ENCODE peak calls at places on chromosomes 16 and 17, in six cellular contexts. One of them, this sample, is unnamed.

GRCh38 chr16:4537376-4538066 is 1.1 kb downstream of the CDIP1 start:
- DNase-seq in adrenal gland: no peak
- DNase-seq in T-helper 1 cell: no peak
- DNase-seq in neural progenitor cell: peak; percentile 39
- DNase-seq in activated naive CD8-positive, alpha-beta T cell treated with anti-CD3 and anti-CD28 coated beads, Interleukin-2, amount 50 U/mL, for 24 hours: peak; percentile 11
- DNase-seq in GM23248: peak; percentile 57
- DNase-seq in this sample: no peak

GRCh38 chr16:79278506-79278905 is 322.0 kb downstream of the MAF start:
- DNase-seq in adrenal gland: no peak
- DNase-seq in T-helper 1 cell: peak; percentile 20
- DNase-seq in neural progenitor cell: no peak
- DNase-seq in activated naive CD8-positive, alpha-beta T cell treated with anti-CD3 and anti-CD28 coated beads, Interleukin-2, amount 50 U/mL, for 24 hours: peak; percentile 49
- DNase-seq in GM23248: no peak
- DNase-seq in this sample: no peak

GRCh38 chr16:50202926-50203624 is 50.0 kb downstream of the TENT4B start:
- DNase-seq in adrenal gland: no peak
- DNase-seq in T-helper 1 cell: no peak
- DNase-seq in neural progenitor cell: no peak
- DNase-seq in activated naive CD8-positive, alpha-beta T cell treated with anti-CD3 and anti-CD28 coated beads, Interleukin-2, amount 50 U/mL, for 24 hours: no peak
- DNase-seq in GM23248: peak; percentile 91
- DNase-seq in this sample: peak; percentile 98

GRCh38 chr16:57743886-57744645 is 8.5 kb downstream of the KATNB1 start:
- DNase-seq in adrenal gland: no peak
- DNase-seq in T-helper 1 cell: no peak
- DNase-seq in neural progenitor cell: no peak
- DNase-seq in activated naive CD8-positive, alpha-beta T cell treated with anti-CD3 and anti-CD28 coated beads, Interleukin-2, amount 50 U/mL, for 24 hours: no peak
- DNase-seq in GM23248: no peak
- DNase-seq in this sample: no peak

GRCh38 chr17:48915459-48916282 is 7.5 kb downstream of the UBE2Z start:
- DNase-seq in adrenal gland: peak; percentile 69
- DNase-seq in T-helper 1 cell: peak; percentile 15
- DNase-seq in neural progenitor cell: no peak
- DNase-seq in activated naive CD8-positive, alpha-beta T cell treated with anti-CD3 and anti-CD28 coated beads, Interleukin-2, amount 50 U/mL, for 24 hours: peak; percentile 49
- DNase-seq in GM23248: peak; percentile 96
- DNase-seq in this sample: peak; percentile 84

GRCh38 chr16:49921791-49922456 is 66.0 kb upstream of the ZNF423 start:
- DNase-seq in adrenal gland: peak; percentile 82
- DNase-seq in T-helper 1 cell: peak; percentile 17
- DNase-seq in neural progenitor cell: peak; percentile 86
- DNase-seq in activated naive CD8-positive, alpha-beta T cell treated with anti-CD3 and anti-CD28 coated beads, Interleukin-2, amount 50 U/mL, for 24 hours: peak; percentile 46
- DNase-seq in GM23248: peak; percentile 54
- DNase-seq in this sample: peak; percentile 18

GRCh38 chr17:46047398-46047797 is 48.3 kb downstream of the STH start:
- DNase-seq in adrenal gland: no peak
- DNase-seq in T-helper 1 cell: no peak
- DNase-seq in neural progenitor cell: no peak
- DNase-seq in activated naive CD8-positive, alpha-beta T cell treated with anti-CD3 and anti-CD28 coated beads, Interleukin-2, amount 50 U/mL, for 24 hours: no peak
- DNase-seq in GM23248: no peak
- DNase-seq in this sample: no peak

GRCh38 chr16:17518441-17518840 is 47.7 kb upstream of the XYLT1 start:
- DNase-seq in adrenal gland: no peak
- DNase-seq in T-helper 1 cell: no peak
- DNase-seq in neural progenitor cell: no peak
- DNase-seq in activated naive CD8-positive, alpha-beta T cell treated with anti-CD3 and anti-CD28 coated beads, Interleukin-2, amount 50 U/mL, for 24 hours: no peak
- DNase-seq in GM23248: peak; percentile 72
- DNase-seq in this sample: peak; percentile 22

GRCh38 chr17:29412780-29413565 is 22.8 kb downstream of the TAOK1 start:
- DNase-seq in adrenal gland: peak; percentile 30
- DNase-seq in T-helper 1 cell: no peak
- DNase-seq in neural progenitor cell: no peak
- DNase-seq in activated naive CD8-positive, alpha-beta T cell treated with anti-CD3 and anti-CD28 coated beads, Interleukin-2, amount 50 U/mL, for 24 hours: no peak
- DNase-seq in GM23248: peak; percentile 86
- DNase-seq in this sample: peak; percentile 95

GRCh38 chr16:14186007-14186953 is 115.2 kb downstream of the MRTFB start:
- DNase-seq in adrenal gland: no peak
- DNase-seq in T-helper 1 cell: no peak
- DNase-seq in neural progenitor cell: peak; percentile 74
- DNase-seq in activated naive CD8-positive, alpha-beta T cell treated with anti-CD3 and anti-CD28 coated beads, Interleukin-2, amount 50 U/mL, for 24 hours: no peak
- DNase-seq in GM23248: peak; percentile 86
- DNase-seq in this sample: peak; percentile 83

GRCh38 chr17:48589831-48590602 is at the start of gene HOXB3:
- DNase-seq in adrenal gland: no peak
- DNase-seq in T-helper 1 cell: no peak
- DNase-seq in neural progenitor cell: no peak
- DNase-seq in activated naive CD8-positive, alpha-beta T cell treated with anti-CD3 and anti-CD28 coated beads, Interleukin-2, amount 50 U/mL, for 24 hours: no peak
- DNase-seq in GM23248: no peak
- DNase-seq in this sample: peak; percentile 88

GRCh38 chr16:27678955-27679354 is 129.0 kb downstream of the KATNIP start:
- DNase-seq in adrenal gland: no peak
- DNase-seq in T-helper 1 cell: no peak
- DNase-seq in neural progenitor cell: no peak
- DNase-seq in activated naive CD8-positive, alpha-beta T cell treated with anti-CD3 and anti-CD28 coated beads, Interleukin-2, amount 50 U/mL, for 24 hours: no peak
- DNase-seq in GM23248: no peak
- DNase-seq in this sample: peak; percentile 29

GRCh38 chr17:49217651-49218413 is 7.3 kb downstream of the ABI3 start:
- DNase-seq in adrenal gland: peak; percentile 75
- DNase-seq in T-helper 1 cell: peak; percentile 57
- DNase-seq in neural progenitor cell: no peak
- DNase-seq in activated naive CD8-positive, alpha-beta T cell treated with anti-CD3 and anti-CD28 coated beads, Interleukin-2, amount 50 U/mL, for 24 hours: peak; percentile 66
- DNase-seq in GM23248: no peak
- DNase-seq in this sample: no peak

GRCh38 chr17:80608326-80608725 is 63.7 kb downstream of the RPTOR start:
- DNase-seq in adrenal gland: no peak
- DNase-seq in T-helper 1 cell: no peak
- DNase-seq in neural progenitor cell: no peak
- DNase-seq in activated naive CD8-positive, alpha-beta T cell treated with anti-CD3 and anti-CD28 coated beads, Interleukin-2, amount 50 U/mL, for 24 hours: no peak
- DNase-seq in GM23248: no peak
- DNase-seq in this sample: no peak

GRCh38 chr17:42704495-42705494 is 22.5 kb downstream of the CNTNAP1 start:
- DNase-seq in adrenal gland: no peak
- DNase-seq in T-helper 1 cell: no peak
- DNase-seq in neural progenitor cell: no peak
- DNase-seq in activated naive CD8-positive, alpha-beta T cell treated with anti-CD3 and anti-CD28 coated beads, Interleukin-2, amount 50 U/mL, for 24 hours: peak; percentile 42
- DNase-seq in GM23248: no peak
- DNase-seq in this sample: no peak

GRCh38 chr17:39147221-39148185 is 3.9 kb downstream of the PLXDC1 start:
- DNase-seq in adrenal gland: no peak
- DNase-seq in T-helper 1 cell: no peak
- DNase-seq in neural progenitor cell: no peak
- DNase-seq in activated naive CD8-positive, alpha-beta T cell treated with anti-CD3 and anti-CD28 coated beads, Interleukin-2, amount 50 U/mL, for 24 hours: no peak
- DNase-seq in GM23248: no peak
- DNase-seq in this sample: no peak

GRCh38 chr16:9177861-9178260 is 86.4 kb downstream of the HAPSTR1 start:
- DNase-seq in adrenal gland: no peak
- DNase-seq in T-helper 1 cell: no peak
- DNase-seq in neural progenitor cell: no peak
- DNase-seq in activated naive CD8-positive, alpha-beta T cell treated with anti-CD3 and anti-CD28 coated beads, Interleukin-2, amount 50 U/mL, for 24 hours: no peak
- DNase-seq in GM23248: no peak
- DNase-seq in this sample: no peak

GRCh38 chr17:72719582-72720493 is 372.6 kb downstream of the SLC39A11 start:
- DNase-seq in adrenal gland: no peak
- DNase-seq in T-helper 1 cell: peak; percentile 25
- DNase-seq in neural progenitor cell: no peak
- DNase-seq in activated naive CD8-positive, alpha-beta T cell treated with anti-CD3 and anti-CD28 coated beads, Interleukin-2, amount 50 U/mL, for 24 hours: peak; percentile 71
- DNase-seq in GM23248: no peak
- DNase-seq in this sample: no peak

GRCh38 chr17:82497483-82498405 is 21.8 kb upstream of the FOXK2 start:
- DNase-seq in adrenal gland: peak; percentile 62
- DNase-seq in T-helper 1 cell: peak; percentile 26
- DNase-seq in neural progenitor cell: peak; percentile 76
- DNase-seq in activated naive CD8-positive, alpha-beta T cell treated with anti-CD3 and anti-CD28 coated beads, Interleukin-2, amount 50 U/mL, for 24 hours: peak; percentile 46
- DNase-seq in GM23248: peak; percentile 67
- DNase-seq in this sample: peak; percentile 94

GRCh38 chr17:142102-142661 is 4.8 kb downstream of the SCGB1C2 start:
- DNase-seq in adrenal gland: peak; percentile 74
- DNase-seq in T-helper 1 cell: peak; percentile 14
- DNase-seq in neural progenitor cell: no peak
- DNase-seq in activated naive CD8-positive, alpha-beta T cell treated with anti-CD3 and anti-CD28 coated beads, Interleukin-2, amount 50 U/mL, for 24 hours: peak; percentile 32
- DNase-seq in GM23248: peak; percentile 59
- DNase-seq in this sample: peak; percentile 26

GRCh38 chr17:56125830-56126819 is 27.1 kb upstream of the ANKFN1 start:
- DNase-seq in adrenal gland: peak; percentile 53
- DNase-seq in T-helper 1 cell: no peak
- DNase-seq in neural progenitor cell: peak; percentile 68
- DNase-seq in activated naive CD8-positive, alpha-beta T cell treated with anti-CD3 and anti-CD28 coated beads, Interleukin-2, amount 50 U/mL, for 24 hours: no peak
- DNase-seq in GM23248: peak; percentile 79
- DNase-seq in this sample: peak; percentile 85

GRCh38 chr17:40937384-40937819 is at the start of gene KRT23:
- DNase-seq in adrenal gland: no peak
- DNase-seq in T-helper 1 cell: no peak
- DNase-seq in neural progenitor cell: peak; percentile 34
- DNase-seq in activated naive CD8-positive, alpha-beta T cell treated with anti-CD3 and anti-CD28 coated beads, Interleukin-2, amount 50 U/mL, for 24 hours: no peak
- DNase-seq in GM23248: no peak
- DNase-seq in this sample: no peak

GRCh38 chr17:56867948-56868376 is 34.0 kb downstream of the DGKE start:
- DNase-seq in adrenal gland: no peak
- DNase-seq in T-helper 1 cell: no peak
- DNase-seq in neural progenitor cell: no peak
- DNase-seq in activated naive CD8-positive, alpha-beta T cell treated with anti-CD3 and anti-CD28 coated beads, Interleukin-2, amount 50 U/mL, for 24 hours: no peak
- DNase-seq in GM23248: peak; percentile 75
- DNase-seq in this sample: peak; percentile 36

GRCh38 chr17:81481011-81481799 is 31.4 kb downstream of the ACTG1 start:
- DNase-seq in adrenal gland: peak; percentile 77
- DNase-seq in T-helper 1 cell: peak; percentile 36
- DNase-seq in neural progenitor cell: peak; percentile 87
- DNase-seq in activated naive CD8-positive, alpha-beta T cell treated with anti-CD3 and anti-CD28 coated beads, Interleukin-2, amount 50 U/mL, for 24 hours: peak; percentile 61
- DNase-seq in GM23248: peak; percentile 75
- DNase-seq in this sample: peak; percentile 45

GRCh38 chr16:22970191-22970845 is 156.4 kb downstream of the HS3ST2 start:
- DNase-seq in adrenal gland: no peak
- DNase-seq in T-helper 1 cell: no peak
- DNase-seq in neural progenitor cell: peak; percentile 45
- DNase-seq in activated naive CD8-positive, alpha-beta T cell treated with anti-CD3 and anti-CD28 coated beads, Interleukin-2, amount 50 U/mL, for 24 hours: no peak
- DNase-seq in GM23248: no peak
- DNase-seq in this sample: no peak

GRCh38 chr17:37553357-37553966 is 55.8 kb downstream of the SYNRG start:
- DNase-seq in adrenal gland: no peak
- DNase-seq in T-helper 1 cell: no peak
- DNase-seq in neural progenitor cell: no peak
- DNase-seq in activated naive CD8-positive, alpha-beta T cell treated with anti-CD3 and anti-CD28 coated beads, Interleukin-2, amount 50 U/mL, for 24 hours: no peak
- DNase-seq in GM23248: no peak
- DNase-seq in this sample: no peak

GRCh38 chr17:29909604-29910003 is 20.4 kb downstream of the SSH2 start:
- DNase-seq in adrenal gland: no peak
- DNase-seq in T-helper 1 cell: no peak
- DNase-seq in neural progenitor cell: no peak
- DNase-seq in activated naive CD8-positive, alpha-beta T cell treated with anti-CD3 and anti-CD28 coated beads, Interleukin-2, amount 50 U/mL, for 24 hours: no peak
- DNase-seq in GM23248: peak; percentile 29
- DNase-seq in this sample: no peak

GRCh38 chr17:81366648-81367047 is 28.6 kb upstream of the BAHCC1 start:
- DNase-seq in adrenal gland: no peak
- DNase-seq in T-helper 1 cell: no peak
- DNase-seq in neural progenitor cell: no peak
- DNase-seq in activated naive CD8-positive, alpha-beta T cell treated with anti-CD3 and anti-CD28 coated beads, Interleukin-2, amount 50 U/mL, for 24 hours: no peak
- DNase-seq in GM23248: no peak
- DNase-seq in this sample: no peak

GRCh38 chr17:10050597-10051101 is 145.6 kb upstream of the RCVRN start:
- DNase-seq in adrenal gland: no peak
- DNase-seq in T-helper 1 cell: no peak
- DNase-seq in neural progenitor cell: no peak
- DNase-seq in activated naive CD8-positive, alpha-beta T cell treated with anti-CD3 and anti-CD28 coated beads, Interleukin-2, amount 50 U/mL, for 24 hours: no peak
- DNase-seq in GM23248: peak; percentile 32
- DNase-seq in this sample: peak; percentile 58

GRCh38 chr16:56858375-56858774 is 6.6 kb upstream of the SLC12A3 start:
- DNase-seq in adrenal gland: no peak
- DNase-seq in T-helper 1 cell: no peak
- DNase-seq in neural progenitor cell: no peak
- DNase-seq in activated naive CD8-positive, alpha-beta T cell treated with anti-CD3 and anti-CD28 coated beads, Interleukin-2, amount 50 U/mL, for 24 hours: no peak
- DNase-seq in GM23248: no peak
- DNase-seq in this sample: no peak

GRCh38 chr17:70071127-70071526 is 3.9 kb upstream of the KCNJ16 start:
- DNase-seq in adrenal gland: no peak
- DNase-seq in T-helper 1 cell: no peak
- DNase-seq in neural progenitor cell: no peak
- DNase-seq in activated naive CD8-positive, alpha-beta T cell treated with anti-CD3 and anti-CD28 coated beads, Interleukin-2, amount 50 U/mL, for 24 hours: no peak
- DNase-seq in GM23248: no peak
- DNase-seq in this sample: no peak

GRCh38 chr16:66902648-66903543 is 15.8 kb downstream of the CDH16 start:
- DNase-seq in adrenal gland: no peak
- DNase-seq in T-helper 1 cell: no peak
- DNase-seq in neural progenitor cell: no peak
- DNase-seq in activated naive CD8-positive, alpha-beta T cell treated with anti-CD3 and anti-CD28 coated beads, Interleukin-2, amount 50 U/mL, for 24 hours: no peak
- DNase-seq in GM23248: no peak
- DNase-seq in this sample: no peak

GRCh38 chr16:29844575-29845331 is 18.3 kb downstream of the CDIPT start:
- DNase-seq in adrenal gland: peak; percentile 85
- DNase-seq in T-helper 1 cell: no peak
- DNase-seq in neural progenitor cell: no peak
- DNase-seq in activated naive CD8-positive, alpha-beta T cell treated with anti-CD3 and anti-CD28 coated beads, Interleukin-2, amount 50 U/mL, for 24 hours: no peak
- DNase-seq in GM23248: no peak
- DNase-seq in this sample: peak; percentile 33

GRCh38 chr16:69481901-69482341 is 57.5 kb downstream of the CYB5B start:
- DNase-seq in adrenal gland: peak; percentile 94
- DNase-seq in T-helper 1 cell: no peak
- DNase-seq in neural progenitor cell: no peak
- DNase-seq in activated naive CD8-positive, alpha-beta T cell treated with anti-CD3 and anti-CD28 coated beads, Interleukin-2, amount 50 U/mL, for 24 hours: no peak
- DNase-seq in GM23248: peak; percentile 90
- DNase-seq in this sample: peak; percentile 89

GRCh38 chr17:8673621-8674020 is 43.1 kb upstream of the MYH10 start:
- DNase-seq in adrenal gland: peak; percentile 74
- DNase-seq in T-helper 1 cell: no peak
- DNase-seq in neural progenitor cell: no peak
- DNase-seq in activated naive CD8-positive, alpha-beta T cell treated with anti-CD3 and anti-CD28 coated beads, Interleukin-2, amount 50 U/mL, for 24 hours: no peak
- DNase-seq in GM23248: peak; percentile 91
- DNase-seq in this sample: peak; percentile 69

GRCh38 chr17:68711858-68712257 is 110.7 kb upstream of the FAM20A start:
- DNase-seq in adrenal gland: no peak
- DNase-seq in T-helper 1 cell: no peak
- DNase-seq in neural progenitor cell: no peak
- DNase-seq in activated naive CD8-positive, alpha-beta T cell treated with anti-CD3 and anti-CD28 coated beads, Interleukin-2, amount 50 U/mL, for 24 hours: no peak
- DNase-seq in GM23248: peak; percentile 26
- DNase-seq in this sample: peak; percentile 9

GRCh38 chr16:53094013-53094630 is 39.3 kb downstream of the CHD9 start:
- DNase-seq in adrenal gland: peak; percentile 82
- DNase-seq in T-helper 1 cell: peak; percentile 35
- DNase-seq in neural progenitor cell: no peak
- DNase-seq in activated naive CD8-positive, alpha-beta T cell treated with anti-CD3 and anti-CD28 coated beads, Interleukin-2, amount 50 U/mL, for 24 hours: no peak
- DNase-seq in GM23248: no peak
- DNase-seq in this sample: no peak

This sample was measured in AG10803.